ENCODE peak calls at places on chromosomes 11 and 22, in six cellular contexts. L is ELR; X is RWPE1; E is NCI-H1105; B is NCI-H510A; S is naive thymus-derived CD8-positive, alpha-beta T cell. H is an unnamed sample.

GRCh38 chr11:27807594-27807993 is 107.3 kb upstream of the BDNF start:
- DNase-seq in L (peak; percentile 36), X (no peak), E (no peak), B (no peak), S (no peak), H (peak; percentile 29)

GRCh38 chr11:3996651-3997050 is 97.9 kb upstream of the RRM1 start:
- DNase-seq in L (no peak), X (no peak), E (no peak), B (no peak), S (no peak), H (no peak)

GRCh38 chr11:128814856-128815705 is 52.0 kb downstream of the KCNJ1 start:
- DNase-seq in L (peak; percentile 76), X (peak; percentile 24), E (no peak), B (no peak), S (no peak), H (peak; percentile 54)

GRCh38 chr11:4068962-4069361 is 25.6 kb upstream of the RRM1 start:
- DNase-seq in L (no peak), X (no peak), E (no peak), B (no peak), S (no peak), H (no peak)

GRCh38 chr11:86746509-86746908 is 53.8 kb upstream of the PRSS23 start:
- DNase-seq in L (peak; percentile 37), X (no peak), E (no peak), B (no peak), S (no peak), H (no peak)

GRCh38 chr11:100810146-100810545 is 123.1 kb downstream of the ARHGAP42 start:
- DNase-seq in L (peak; percentile 64), X (peak; percentile 25), E (no peak), B (no peak), S (no peak), H (peak; percentile 52)

GRCh38 chr11:69310934-69311766 is 17.2 kb downstream of the MYEOV start:
- DNase-seq in L (no peak), X (no peak), E (no peak), B (no peak), S (no peak), H (no peak)

GRCh38 chr11:126816655-126817054 is 183.9 kb downstream of the KIRREL3 start:
- DNase-seq in L (peak; percentile 68), X (no peak), E (no peak), B (peak; percentile 26), S (no peak), H (peak; percentile 12)

GRCh38 chr11:7628660-7629059 is 44.6 kb downstream of the CYB5R2 start:
- DNase-seq in L (no peak), X (no peak), E (no peak), B (no peak), S (no peak), H (no peak)

GRCh38 chr11:67373916-67374570 is 645 bp upstream of the CLCF1 start:
- DNase-seq in L (peak; percentile 99), X (peak; percentile 96), E (no peak), B (peak; percentile 36), S (peak; percentile 39), H (peak; percentile 97)

GRCh38 chr11:109298865-109299264 is 123.1 kb upstream of the C11orf87 start:
- DNase-seq in L (no peak), X (no peak), E (no peak), B (no peak), S (no peak), H (no peak)

GRCh38 chr22:32810241-32811133 is 9.0 kb downstream of the TIMP3 start:
- DNase-seq in L (no peak), X (no peak), E (no peak), B (peak; percentile 16), S (no peak), H (no peak)

GRCh38 chr22:41175546-41175945 is 29.6 kb upstream of the L3MBTL2 start:
- DNase-seq in L (no peak), X (no peak), E (no peak), B (no peak), S (no peak), H (no peak)

GRCh38 chr11:111957663-111958415 is 20.7 kb downstream of the DIXDC1 start:
- DNase-seq in L (no peak), X (no peak), E (no peak), B (no peak), S (no peak), H (peak; percentile 85)

GRCh38 chr11:9662273-9662672 is 1.6 kb upstream of the SWAP70 start:
- DNase-seq in L (no peak), X (no peak), E (no peak), B (no peak), S (no peak), H (no peak)

GRCh38 chr11:12884751-12885318 is 124.3 kb upstream of the RASSF10 start:
- DNase-seq in L (no peak), X (no peak), E (no peak), B (no peak), S (no peak), H (no peak)

GRCh38 chr11:60594998-60595637 is 79.9 kb downstream of the MS4A13 start:
- DNase-seq in L (no peak), X (no peak), E (no peak), B (no peak), S (no peak), H (no peak)

GRCh38 chr11:5288912-5289525 is 12.7 kb downstream of the OR51B4 start:
- DNase-seq in L (peak; percentile 76), X (no peak), E (no peak), B (no peak), S (no peak), H (no peak)

GRCh38 chr11:117823941-117824420 is 563 bp downstream of the FXYD2 start:
- DNase-seq in L (no peak), X (no peak), E (no peak), B (no peak), S (no peak), H (no peak)

GRCh38 chr22:27990879-27991278 is 71.8 kb upstream of the PITPNB start:
- DNase-seq in L (peak; percentile 25), X (no peak), E (no peak), B (no peak), S (no peak), H (peak; percentile 20)

GRCh38 chr22:37502342-37503182 is 16.4 kb upstream of the MFNG start:
- DNase-seq in L (no peak), X (no peak), E (no peak), B (no peak), S (no peak), H (no peak)

GRCh38 chr11:134014502-134014901 is 54.4 kb upstream of the JAM3 start:
- DNase-seq in L (peak; percentile 40), X (no peak), E (peak; percentile 16), B (no peak), S (no peak), H (peak; percentile 27)

GRCh38 chr11:70650075-70650909 is 252.0 kb downstream of the CTTN start:
- DNase-seq in L (peak; percentile 51), X (peak; percentile 84), E (no peak), B (no peak), S (peak; percentile 18), H (peak; percentile 41)

GRCh38 chr11:95104121-95104830 is 14.6 kb downstream of the ENDOD1 start:
- DNase-seq in L (no peak), X (no peak), E (no peak), B (no peak), S (no peak), H (no peak)

GRCh38 chr11:2794419-2794795 is 91.2 kb downstream of the CDKN1C start:
- DNase-seq in L (no peak), X (no peak), E (no peak), B (no peak), S (no peak), H (no peak)

GRCh38 chr11:8809185-8809584 is 101.8 kb upstream of the AKIP1 start:
- DNase-seq in L (no peak), X (peak; percentile 20), E (no peak), B (no peak), S (no peak), H (peak; percentile 68)

GRCh38 chr22:35842954-35843353 is 125.3 kb downstream of the APOL5 start:
- DNase-seq in L (peak; percentile 80), X (peak; percentile 19), E (no peak), B (peak; percentile 16), S (no peak), H (peak; percentile 69)

GRCh38 chr11:112477929-112478317 is 217.3 kb upstream of the PLET1 start:
- DNase-seq in L (no peak), X (no peak), E (no peak), B (no peak), S (no peak), H (no peak)

H was measured in LHCN-M2.